ENCODE peak calls at places on chromosome 19, in four cellular contexts. One of them, this sample, is unnamed.

GRCh38 chr19:51690359-51691121 is 2.6 kb upstream of the SPACA6 start:
- DNase-seq in right lobe of liver: peak
- DNase-seq in occipital lobe: peak
- DNase-seq in lower leg skin: peak
- DNase-seq in this sample: peak

GRCh38 chr19:39558623-39559117 is 18.7 kb upstream of the EID2 start:
- DNase-seq in right lobe of liver: no peak
- DNase-seq in occipital lobe: no peak
- DNase-seq in lower leg skin: no peak
- DNase-seq in this sample: no peak

GRCh38 chr19:1978346-1978894 is 37.1 kb downstream of the BTBD2 start:
- DNase-seq in right lobe of liver: no peak
- DNase-seq in occipital lobe: no peak
- DNase-seq in lower leg skin: no peak
- DNase-seq in this sample: no peak

GRCh38 chr19:28737526-28737925 is 475.4 kb downstream of the UQCRFS1 start:
- DNase-seq in right lobe of liver: no peak
- DNase-seq in occipital lobe: no peak
- DNase-seq in lower leg skin: no peak
- DNase-seq in this sample: no peak

GRCh38 chr19:49672131-49672919 is 4.7 kb upstream of the PRMT1 start:
- DNase-seq in right lobe of liver: peak
- DNase-seq in occipital lobe: peak
- DNase-seq in lower leg skin: no peak
- DNase-seq in this sample: peak

GRCh38 chr19:40831502-40832430 is 18.5 kb downstream of the CYP2A6 start:
- DNase-seq in right lobe of liver: no peak
- DNase-seq in occipital lobe: no peak
- DNase-seq in lower leg skin: peak
- DNase-seq in this sample: no peak

GRCh38 chr19:17755977-17756670 is 4.8 kb downstream of the FCHO1 start:
- DNase-seq in right lobe of liver: no peak
- DNase-seq in occipital lobe: peak
- DNase-seq in lower leg skin: no peak
- DNase-seq in this sample: peak

GRCh38 chr19:28990522-28990921 is 222.4 kb downstream of the UQCRFS1 start:
- DNase-seq in right lobe of liver: no peak
- DNase-seq in occipital lobe: no peak
- DNase-seq in lower leg skin: no peak
- DNase-seq in this sample: no peak

GRCh38 chr19:30719991-30720329 is 347.8 kb downstream of the ZNF536 start:
- DNase-seq in right lobe of liver: no peak
- DNase-seq in occipital lobe: no peak
- DNase-seq in lower leg skin: no peak
- DNase-seq in this sample: no peak

GRCh38 chr19:45587873-45588272 is 3.3 kb upstream of the OPA3 start:
- DNase-seq in right lobe of liver: no peak
- DNase-seq in occipital lobe: no peak
- DNase-seq in lower leg skin: no peak
- DNase-seq in this sample: no peak

GRCh38 chr19:7230826-7231225 is 63.4 kb downstream of the INSR start:
- DNase-seq in right lobe of liver: no peak
- DNase-seq in occipital lobe: no peak
- DNase-seq in lower leg skin: peak
- DNase-seq in this sample: no peak

GRCh38 chr19:50661087-50661486 is 11.8 kb downstream of the C19orf81 start:
- DNase-seq in right lobe of liver: no peak
- DNase-seq in occipital lobe: no peak
- DNase-seq in lower leg skin: no peak
- DNase-seq in this sample: no peak

GRCh38 chr19:22600690-22601648 is 33.2 kb upstream of the ZNF492 start:
- DNase-seq in right lobe of liver: no peak
- DNase-seq in occipital lobe: no peak
- DNase-seq in lower leg skin: no peak
- DNase-seq in this sample: no peak

GRCh38 chr19:13133241-13133870 is 15.3 kb downstream of the NACC1 start:
- DNase-seq in right lobe of liver: no peak
- DNase-seq in occipital lobe: no peak
- DNase-seq in lower leg skin: no peak
- DNase-seq in this sample: no peak

GRCh38 chr19:41327499-41328156 is 17.7 kb downstream of the CCDC97 start:
- DNase-seq in right lobe of liver: peak
- DNase-seq in occipital lobe: no peak
- DNase-seq in lower leg skin: peak
- DNase-seq in this sample: peak

GRCh38 chr19:39759457-39760184 is 19.0 kb upstream of the LEUTX start:
- DNase-seq in right lobe of liver: no peak
- DNase-seq in occipital lobe: no peak
- DNase-seq in lower leg skin: no peak
- DNase-seq in this sample: no peak

GRCh38 chr19:45177817-45178261 is at the start of gene TRAPPC6A:
- DNase-seq in right lobe of liver: no peak
- DNase-seq in occipital lobe: no peak
- DNase-seq in lower leg skin: no peak
- DNase-seq in this sample: no peak

GRCh38 chr19:42216653-42217521 is 590 bp downstream of the DEDD2 start:
- DNase-seq in right lobe of liver: no peak
- DNase-seq in occipital lobe: peak
- DNase-seq in lower leg skin: no peak
- DNase-seq in this sample: peak

GRCh38 chr19:4866595-4867424 is 657 bp downstream of the PLIN3 start:
- DNase-seq in right lobe of liver: peak
- DNase-seq in occipital lobe: no peak
- DNase-seq in lower leg skin: peak
- DNase-seq in this sample: peak

GRCh38 chr19:49217382-49217781 is 59.8 kb downstream of the TRPM4 start:
- DNase-seq in right lobe of liver: peak
- DNase-seq in occipital lobe: no peak
- DNase-seq in lower leg skin: no peak
- DNase-seq in this sample: no peak

GRCh38 chr19:13212759-13213330 is 62.6 kb downstream of the IER2 start:
- DNase-seq in right lobe of liver: peak
- DNase-seq in occipital lobe: no peak
- DNase-seq in lower leg skin: peak
- DNase-seq in this sample: peak

GRCh38 chr19:50268501-50268900 is 60.7 kb downstream of the KCNC3 start:
- DNase-seq in right lobe of liver: no peak
- DNase-seq in occipital lobe: no peak
- DNase-seq in lower leg skin: no peak
- DNase-seq in this sample: no peak

GRCh38 chr19:609001-609340 is 19.3 kb downstream of the HCN2 start:
- DNase-seq in right lobe of liver: no peak
- DNase-seq in occipital lobe: peak
- DNase-seq in lower leg skin: peak
- DNase-seq in this sample: no peak

GRCh38 chr19:19406878-19407639 is 1.6 kb downstream of the GATAD2A start:
- DNase-seq in right lobe of liver: no peak
- DNase-seq in occipital lobe: peak
- DNase-seq in lower leg skin: no peak
- DNase-seq in this sample: peak

GRCh38 chr19:45474941-45475516 is 7.2 kb downstream of the FOSB start:
- DNase-seq in right lobe of liver: no peak
- DNase-seq in occipital lobe: no peak
- DNase-seq in lower leg skin: no peak
- DNase-seq in this sample: no peak

GRCh38 chr19:41357746-41358145 is 4.0 kb upstream of the TGFB1 start:
- DNase-seq in right lobe of liver: no peak
- DNase-seq in occipital lobe: no peak
- DNase-seq in lower leg skin: no peak
- DNase-seq in this sample: no peak

GRCh38 chr19:19422156-19422555 is 16.7 kb downstream of the GATAD2A start:
- DNase-seq in right lobe of liver: no peak
- DNase-seq in occipital lobe: no peak
- DNase-seq in lower leg skin: no peak
- DNase-seq in this sample: no peak

GRCh38 chr19:5880604-5881078 is 10.3 kb upstream of the FUT5 start:
- DNase-seq in right lobe of liver: peak
- DNase-seq in occipital lobe: no peak
- DNase-seq in lower leg skin: no peak
- DNase-seq in this sample: no peak

GRCh38 chr19:49639401-49640112 is 386 bp downstream of the RRAS start:
- DNase-seq in right lobe of liver: no peak
- DNase-seq in occipital lobe: no peak
- DNase-seq in lower leg skin: peak
- DNase-seq in this sample: peak

GRCh38 chr19:49685845-49686332 is 3.5 kb upstream of the ADM5 start:
- DNase-seq in right lobe of liver: no peak
- DNase-seq in occipital lobe: no peak
- DNase-seq in lower leg skin: no peak
- DNase-seq in this sample: no peak

GRCh38 chr19:14059093-14059480 is 2.8 kb downstream of the PALM3 start:
- DNase-seq in right lobe of liver: no peak
- DNase-seq in occipital lobe: no peak
- DNase-seq in lower leg skin: no peak
- DNase-seq in this sample: peak

GRCh38 chr19:50803633-50804419 is 13.6 kb downstream of the ACP4 start:
- DNase-seq in right lobe of liver: no peak
- DNase-seq in occipital lobe: no peak
- DNase-seq in lower leg skin: no peak
- DNase-seq in this sample: no peak

GRCh38 chr19:38544569-38545315 is 73.0 kb downstream of the MAP4K1 start:
- DNase-seq in right lobe of liver: no peak
- DNase-seq in occipital lobe: no peak
- DNase-seq in lower leg skin: no peak
- DNase-seq in this sample: no peak

This sample was measured in activated CD4-positive, alpha-beta memory T cell treated with anti-CD3 and anti-CD28 coated beads, Interleukin-2, amount 10 ng/mL, durations not matched to agents 7 days and 5 days.